ENCODE peak calls at places on chromosomes 1 and 21, in eight cellular contexts. U is left lung; G is neural progenitor cell; R is breast epithelium; N is HFF-Myc; P is sigmoid colon; H is ovary; O is activated CD8-positive, alpha-beta T cell treated with anti-CD3 and anti-CD28 coated beads for 36 hours. I is an unnamed sample.

GRCh38 chr1:68384872-68385390 is 64.8 kb downstream of the RPE65 start:
- DNase-seq in U (no peak), G (no peak), R (no peak), N (peak), P (no peak), H (no peak), O (no peak), I (no peak)

GRCh38 chr1:43101061-43101460 is 71.0 kb downstream of the EBNA1BP2 start:
- DNase-seq in U (no peak), G (no peak), R (no peak), N (no peak), P (no peak), H (no peak), O (no peak), I (no peak)

GRCh38 chr1:56877973-56878372 is 23.4 kb downstream of the C8A start:
- DNase-seq in U (no peak), G (no peak), R (no peak), N (no peak), P (no peak), H (no peak), O (no peak), I (no peak)

GRCh38 chr1:21232044-21232443 is 55.3 kb upstream of the EIF4G3 start:
- DNase-seq in U (no peak), G (peak), R (no peak), N (no peak), P (no peak), H (peak), O (peak), I (no peak)

GRCh38 chr1:228939881-228940392 is 204.7 kb downstream of the RHOU start:
- DNase-seq in U (no peak), G (no peak), R (no peak), N (no peak), P (no peak), H (no peak), O (no peak), I (no peak)

GRCh38 chr1:6690186-6690585 is 11.4 kb downstream of the DNAJC11 start:
- DNase-seq in U (no peak), G (no peak), R (no peak), N (no peak), P (no peak), H (no peak), O (no peak), I (no peak)

GRCh38 chr1:198563578-198563977 is 23.1 kb upstream of the ATP6V1G3 start:
- DNase-seq in U (no peak), G (no peak), R (no peak), N (no peak), P (no peak), H (no peak), O (no peak), I (no peak)

GRCh38 chr1:7333094-7333493 is 438.0 kb upstream of the VAMP3 start:
- DNase-seq in U (no peak), G (no peak), R (no peak), N (no peak), P (no peak), H (no peak), O (no peak), I (no peak)

GRCh38 chr1:233972951-233973635 is 68.6 kb downstream of the SLC35F3 start:
- DNase-seq in U (no peak), G (no peak), R (no peak), N (peak), P (no peak), H (no peak), O (no peak), I (no peak)

GRCh38 chr1:6423321-6423999 is 1.1 kb upstream of the ESPN start:
- DNase-seq in U (peak), G (peak), R (peak), N (no peak), P (no peak), H (no peak), O (peak), I (peak)

GRCh38 chr1:116934586-116935207 is 25.0 kb downstream of the PTGFRN start:
- DNase-seq in U (no peak), G (no peak), R (no peak), N (no peak), P (no peak), H (no peak), O (no peak), I (no peak)

GRCh38 chr1:2525524-2525895 is 886 bp downstream of the PANK4 start:
- DNase-seq in U (no peak), G (no peak), R (no peak), N (no peak), P (no peak), H (no peak), O (no peak), I (no peak)
- TF ChIP-seq CTCF in U (no peak), G (no peak), R (no peak), N (no peak), P (no peak), H (no peak), O (no peak), I (no peak)

GRCh38 chr21:36661511-36662309 is 37.2 kb upstream of the SIM2 start:
- DNase-seq in U (no peak), G (peak), R (no peak), N (no peak), P (no peak), H (no peak), O (no peak), I (peak)
- TF ChIP-seq CTCF in U (no peak), G (peak), R (no peak), N (peak), P (peak), H (no peak), O (peak), I (peak)

DNA sequence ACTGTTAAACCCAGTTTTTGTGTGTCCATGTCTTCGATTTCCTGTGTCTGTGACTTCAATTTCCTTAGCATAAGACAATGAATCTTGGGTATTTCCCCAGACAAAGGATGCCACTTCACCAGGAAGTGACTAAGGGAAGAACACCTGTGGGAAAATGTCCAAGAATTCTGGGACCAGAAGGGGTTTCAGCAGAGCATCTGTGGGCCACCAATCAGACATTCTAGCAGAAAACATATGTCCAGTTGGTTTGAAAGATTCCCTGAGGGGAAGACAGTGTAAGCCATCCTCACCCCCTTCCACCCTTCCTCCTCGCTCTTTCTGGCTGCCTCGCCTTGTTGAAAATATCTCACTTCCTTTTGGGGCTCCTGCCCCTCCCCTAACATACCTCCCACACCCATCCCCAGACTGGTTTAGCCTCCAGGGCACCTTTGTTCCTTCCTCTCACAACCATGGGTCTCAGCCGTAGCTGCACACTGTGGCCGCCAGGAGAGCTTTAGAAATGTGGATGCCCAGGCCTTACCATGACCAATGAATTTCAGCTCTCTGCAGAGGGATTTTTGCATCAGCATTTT is 25.5 kb upstream of the IFNAR1 start:
- DNase-seq in U (no peak), G (no peak), R (no peak), N (no peak), P (no peak), H (no peak), O (peak), I (no peak)
- TF ChIP-seq CTCF in U (no peak), G (no peak), R (no peak), N (no peak), P (no peak), H (no peak), O (no peak), I (no peak)

DNA sequence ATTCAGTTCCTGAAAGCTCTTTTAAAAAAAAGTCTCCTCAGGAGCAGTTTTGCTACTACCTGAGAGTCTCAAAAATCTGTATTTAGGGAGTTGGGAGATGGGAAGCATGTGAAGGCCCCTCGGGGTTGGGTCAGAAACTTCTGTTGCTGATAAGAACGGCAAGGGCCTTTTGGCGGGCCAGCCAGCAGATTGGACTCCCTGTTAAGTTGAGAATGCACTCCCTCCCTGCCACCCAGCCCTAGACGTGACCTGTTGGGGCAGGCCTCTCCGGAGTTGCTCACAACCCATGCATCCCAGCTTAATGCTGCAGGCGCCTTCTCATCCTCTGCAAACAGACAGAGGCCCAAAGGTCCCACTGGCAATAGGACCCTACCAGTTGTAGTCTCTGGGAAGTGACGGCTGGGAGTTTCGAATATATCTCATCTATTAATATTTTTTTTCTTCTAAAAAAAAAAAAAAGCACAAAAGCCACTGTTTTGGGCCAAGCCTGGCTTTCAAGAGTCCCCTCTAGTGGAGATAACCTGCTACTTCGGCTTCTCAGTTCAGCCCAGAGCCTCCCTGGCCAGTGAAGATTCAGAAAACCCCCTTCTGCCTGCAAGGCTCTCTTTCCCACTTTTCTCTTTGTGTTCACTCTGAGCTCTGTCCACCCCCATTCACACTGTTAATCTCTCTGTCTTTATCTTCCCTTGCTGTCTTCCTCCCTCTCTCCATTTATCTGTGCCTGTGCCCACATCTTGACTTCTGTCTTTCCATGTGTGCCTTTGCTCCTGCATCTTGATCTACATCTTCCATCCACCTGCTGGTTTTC is 5.3 kb downstream of the PLXNA2 start:
- DNase-seq in U (peak), G (peak), R (no peak), N (no peak), P (no peak), H (peak), O (peak), I (peak)
- TF ChIP-seq CTCF in U (peak), G (peak), R (peak), N (peak), P (peak), H (peak), O (peak), I (peak)

DNA sequence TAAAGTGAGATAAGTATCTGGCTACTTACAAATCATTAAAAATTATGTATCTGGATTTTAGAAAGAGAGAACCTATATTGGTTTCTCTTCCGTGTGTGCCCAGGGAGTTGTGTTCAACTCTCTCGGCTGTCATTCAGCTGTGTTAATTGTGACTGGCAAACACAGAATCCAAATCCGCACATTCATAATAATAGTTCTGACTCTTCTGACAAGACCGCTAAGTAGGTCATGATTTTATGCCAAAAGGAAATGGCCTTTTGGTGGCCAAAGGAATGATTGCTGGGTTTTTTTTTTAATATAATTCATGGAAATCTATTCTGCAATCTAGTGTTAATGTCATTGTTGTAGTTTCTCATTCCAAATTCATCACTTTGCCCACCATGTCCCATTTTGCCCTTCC is 110.7 kb downstream of the AK5 start:
- DNase-seq in U (no peak), G (no peak), R (no peak), N (no peak), P (no peak), H (no peak), O (no peak), I (no peak)
- TF ChIP-seq CTCF in U (no peak), G (no peak), R (no peak), N (no peak), P (no peak), H (no peak), O (no peak), I (no peak)

GRCh38 chr1:51627672-51628071 is 10.8 kb downstream of the OSBPL9 start:
- DNase-seq in U (no peak), G (peak), R (no peak), N (no peak), P (no peak), H (no peak), O (no peak), I (no peak)
- TF ChIP-seq CTCF in U (no peak), G (peak), R (no peak), N (peak), P (no peak), H (peak), O (peak), I (peak)

GRCh38 chr1:171107257-171107940 is 16.7 kb downstream of the FMO3 start:
- DNase-seq in U (no peak), G (no peak), R (no peak), N (no peak), P (no peak), H (no peak), O (no peak), I (no peak)
- TF ChIP-seq CTCF in U (no peak), G (no peak), R (no peak), N (no peak), P (no peak), H (no peak), O (no peak), I (no peak)

GRCh38 chr1:188719735-188720134 is 1757.9 kb downstream of the BRINP3 start:
- DNase-seq in U (no peak), G (no peak), R (no peak), N (no peak), P (no peak), H (no peak), O (no peak), I (no peak)

GRCh38 chr1:188715566-188715965 is 1762.1 kb downstream of the BRINP3 start:
- DNase-seq in U (no peak), G (peak), R (no peak), N (no peak), P (no peak), H (no peak), O (no peak), I (no peak)
- TF ChIP-seq CTCF in U (no peak), G (peak), R (no peak), N (no peak), P (no peak), H (no peak), O (no peak), I (no peak)

I was measured in WERI-Rb-1.